ENCODE peak calls at places on chromosomes 3 and 15, in eight cellular contexts. G is stimulated activated CD4-positive, alpha-beta T cell treated with anti-CD3 and anti-CD28 coated beads, Interleukin-1b, Interleukin-23, amount 100 ng/mL, for 1 hour; P is stimulated activated CD8-positive, alpha-beta memory T cell treated with anti-CD3 and anti-CD28 coated beads, Interleukin-4, amount 100 ng/mL, for 4 hours; S is H4; O is ACHN; Z is SK-N-DZ; J is OCI-LY7; M is activated CD8-positive, alpha-beta T cell treated with anti-CD3 and anti-CD28 coated beads for 36 hours. I is an unnamed sample.

GRCh38 chr15:70065006-70065722 is 32.6 kb downstream of the TLE3 start:
- DNase-seq in G (no peak), P (no peak), S (no peak), O (no peak), Z (no peak), J (no peak), M (no peak), I (no peak)

GRCh38 chr3:48553886-48554845 is 2.4 kb downstream of the PFKFB4 start:
- DNase-seq in G (no peak), P (no peak), S (no peak), O (no peak), Z (no peak), J (no peak), M (no peak), I (no peak)

GRCh38 chr3:98371853-98372252 is 18.2 kb downstream of the OR5K4 start:
- DNase-seq in G (no peak), P (no peak), S (no peak), O (no peak), Z (no peak), J (no peak), M (no peak), I (no peak)

GRCh38 chr3:106482436-106482835 is 613.6 kb upstream of the CBLB start:
- DNase-seq in G (no peak), P (no peak), S (no peak), O (no peak), Z (no peak), J (no peak), M (no peak), I (no peak)

GRCh38 chr15:40416056-40416455 is 10.5 kb downstream of the IVD start:
- DNase-seq in G (no peak), P (no peak), S (no peak), O (no peak), Z (no peak), J (no peak), M (no peak), I (no peak)

GRCh38 chr15:69265347-69265955 is 33.3 kb upstream of the PAQR5 start:
- DNase-seq in G (no peak), P (no peak), S (peak), O (peak), Z (no peak), J (peak), M (no peak), I (peak)

GRCh38 chr3:69161587-69162196 is 39.3 kb upstream of the LMOD3 start:
- DNase-seq in G (peak), P (no peak), S (peak), O (peak), Z (peak), J (peak), M (peak), I (peak)

GRCh38 chr3:47989981-47990440 is 26.2 kb downstream of the MAP4 start:
- DNase-seq in G (peak), P (peak), S (peak), O (peak), Z (peak), J (peak), M (peak), I (peak)

GRCh38 chr3:45277636-45278035 is 51.5 kb upstream of the TMEM158 start:
- DNase-seq in G (no peak), P (no peak), S (no peak), O (no peak), Z (no peak), J (no peak), M (no peak), I (no peak)

GRCh38 chr3:46085421-46086082 is 58.3 kb upstream of the XCR1 start:
- DNase-seq in G (no peak), P (no peak), S (no peak), O (no peak), Z (no peak), J (no peak), M (no peak), I (no peak)

GRCh38 chr3:193190387-193190786 is 50.6 kb upstream of the PLAAT1 start:
- DNase-seq in G (no peak), P (no peak), S (peak), O (peak), Z (no peak), J (peak), M (peak), I (peak)

GRCh38 chr15:38876621-38877020 is 312.0 kb upstream of the RASGRP1 start:
- DNase-seq in G (no peak), P (no peak), S (no peak), O (no peak), Z (no peak), J (no peak), M (no peak), I (no peak)

GRCh38 chr3:77139665-77140064 is 99.8 kb downstream of the ROBO2 start:
- DNase-seq in G (no peak), P (no peak), S (no peak), O (no peak), Z (peak), J (no peak), M (no peak), I (no peak)

GRCh38 chr3:21587894-21588293 is 163.1 kb downstream of the ZNF385D start:
- DNase-seq in G (no peak), P (no peak), S (no peak), O (no peak), Z (no peak), J (no peak), M (no peak), I (no peak)

GRCh38 chr3:186787642-186788481 is 4.5 kb downstream of the EIF4A2 start:
- DNase-seq in G (no peak), P (no peak), S (no peak), O (no peak), Z (no peak), J (peak), M (no peak), I (no peak)

GRCh38 chr3:184597783-184598182 is 36.2 kb downstream of the EPHB3 start:
- DNase-seq in G (no peak), P (no peak), S (no peak), O (no peak), Z (no peak), J (no peak), M (no peak), I (no peak)

GRCh38 chr3:153164009-153164550 is 2.1 kb downstream of the RAP2B start:
- DNase-seq in G (no peak), P (no peak), S (no peak), O (no peak), Z (no peak), J (no peak), M (no peak), I (no peak)

GRCh38 chr3:73352841-73353493 is 271.8 kb downstream of the PDZRN3 start:
- DNase-seq in G (no peak), P (no peak), S (no peak), O (no peak), Z (no peak), J (no peak), M (no peak), I (no peak)

GRCh38 chr3:54819926-54820325 is 107.9 kb downstream of the LRTM1 start:
- DNase-seq in G (no peak), P (no peak), S (no peak), O (no peak), Z (no peak), J (no peak), M (no peak), I (no peak)

GRCh38 chr3:24526640-24527237 is 32.1 kb upstream of the THRB start:
- DNase-seq in G (no peak), P (no peak), S (no peak), O (no peak), Z (no peak), J (no peak), M (no peak), I (no peak)

GRCh38 chr3:118501152-118501551 is 533.5 kb downstream of the IGSF11 start:
- DNase-seq in G (no peak), P (no peak), S (peak), O (peak), Z (peak), J (no peak), M (no peak), I (peak)

GRCh38 chr15:43776101-43776717 is 557 bp downstream of the ELL3 start:
- DNase-seq in G (no peak), P (no peak), S (no peak), O (no peak), Z (no peak), J (peak), M (peak), I (no peak)

GRCh38 chr3:101509276-101509675 is 3.7 kb downstream of the SENP7 start:
- DNase-seq in G (no peak), P (no peak), S (no peak), O (no peak), Z (no peak), J (no peak), M (no peak), I (no peak)

GRCh38 chr15:70154440-70155347 is 57.0 kb upstream of the TLE3 start:
- DNase-seq in G (no peak), P (no peak), S (peak), O (no peak), Z (peak), J (no peak), M (no peak), I (no peak)

GRCh38 chr3:44416031-44417030 is 61.1 kb downstream of the ZNF445 start:
- DNase-seq in G (no peak), P (no peak), S (no peak), O (no peak), Z (no peak), J (no peak), M (no peak), I (no peak)

GRCh38 chr3:183844606-183845005 is 19.2 kb upstream of the MAP6D1 start:
- DNase-seq in G (no peak), P (no peak), S (peak), O (peak), Z (no peak), J (no peak), M (no peak), I (peak)

GRCh38 chr3:51819709-51820406 is 40.8 kb upstream of the IQCF6 start:
- DNase-seq in G (no peak), P (no peak), S (no peak), O (no peak), Z (peak), J (peak), M (peak), I (peak)

GRCh38 chr3:129025691-129026435 is 24.8 kb downstream of the EFCC1 start:
- DNase-seq in G (no peak), P (no peak), S (no peak), O (no peak), Z (no peak), J (no peak), M (no peak), I (no peak)

GRCh38 chr3:31277582-31277981 is 255.1 kb upstream of the STT3B start:
- DNase-seq in G (no peak), P (no peak), S (no peak), O (no peak), Z (no peak), J (no peak), M (no peak), I (no peak)

GRCh38 chr15:65208656-65209055 is 2.6 kb downstream of the CILP start:
- DNase-seq in G (no peak), P (no peak), S (no peak), O (no peak), Z (peak), J (no peak), M (no peak), I (no peak)

GRCh38 chr3:102512734-102513518 is 78.1 kb downstream of the ZPLD1 start:
- DNase-seq in G (no peak), P (no peak), S (peak), O (no peak), Z (no peak), J (no peak), M (no peak), I (no peak)

GRCh38 chr3:131239250-131239649 is 142.3 kb upstream of the NUDT16 start:
- DNase-seq in G (no peak), P (no peak), S (no peak), O (no peak), Z (no peak), J (no peak), M (no peak), I (no peak)

GRCh38 chr15:78737187-78737820 is 74.0 kb downstream of the ADAMTS7 start:
- DNase-seq in G (no peak), P (no peak), S (no peak), O (no peak), Z (no peak), J (no peak), M (no peak), I (no peak)

GRCh38 chr3:31472479-31473390 is 60.0 kb upstream of the STT3B start:
- DNase-seq in G (no peak), P (no peak), S (peak), O (peak), Z (no peak), J (no peak), M (peak), I (no peak)

GRCh38 chr3:136735103-136735502 is 17.1 kb downstream of the STAG1 start:
- DNase-seq in G (no peak), P (no peak), S (no peak), O (no peak), Z (no peak), J (no peak), M (no peak), I (no peak)

GRCh38 chr15:101652783-101653430 is 726 bp upstream of the TM2D3 start:
- DNase-seq in G (no peak), P (no peak), S (no peak), O (peak), Z (no peak), J (no peak), M (peak), I (no peak)

GRCh38 chr3:72036899-72037298 is 252.0 kb upstream of the PROK2 start:
- DNase-seq in G (no peak), P (no peak), S (peak), O (no peak), Z (no peak), J (no peak), M (no peak), I (no peak)